ENCODE peak calls at places on chromosomes 2 and 18, in four cellular contexts. M is Calu3, W is psoas muscle, X is HFFc6. U is an unnamed sample.

GRCh38 chr2:184945306-184945705 is 347.0 kb downstream of the ZNF804A start:
- DNase-seq in M (no peak), W (no peak), X (no peak), U (no peak)

GRCh38 chr2:221097568-221097915 is 474.6 kb downstream of the EPHA4 start:
- DNase-seq in M (no peak), W (no peak), X (peak; percentile 26), U (no peak)

GRCh38 chr2:24111407-24111861 is 11.7 kb downstream of the PFN4 start:
- DNase-seq in M (no peak), W (no peak), X (peak; percentile 14), U (no peak)

GRCh38 chr2:153770359-153770991 is 101.2 kb upstream of the GALNT13 start:
- DNase-seq in M (peak; percentile 7), W (no peak), X (no peak), U (no peak)

GRCh38 chr2:64478502-64479230 is 24.7 kb downstream of the LGALSL start:
- DNase-seq in M (no peak), W (no peak), X (no peak), U (no peak)

GRCh38 chr2:124908411-124908810 is 883.3 kb downstream of the CNTNAP5 start:
- DNase-seq in M (no peak), W (no peak), X (no peak), U (no peak)

GRCh38 chr2:6846540-6846939 is 19.2 kb downstream of the CMPK2 start:
- DNase-seq in M (no peak), W (no peak), X (no peak), U (no peak)

GRCh38 chr2:105237045-105237765 is 4.3 kb upstream of the GPR45 start:
- DNase-seq in M (no peak), W (no peak), X (no peak), U (no peak)

GRCh38 chr2:202023198-202023903 is 10.3 kb upstream of the FZD7 start:
- DNase-seq in M (no peak), W (no peak), X (no peak), U (no peak)

GRCh38 chr2:5692561-5693287 is 540 bp downstream of the SOX11 start:
- DNase-seq in M (no peak), W (no peak), X (no peak), U (peak; percentile 58)

GRCh38 chr2:188085421-188085820 is 206.3 kb upstream of the GULP1 start:
- DNase-seq in M (no peak), W (no peak), X (no peak), U (no peak)

GRCh38 chr2:43133336-43133707 is 93.1 kb downstream of the ZFP36L2 start:
- DNase-seq in M (no peak), W (no peak), X (no peak), U (no peak)

GRCh38 chr2:98471402-98472131 is 26.9 kb downstream of the INPP4A start:
- DNase-seq in M (no peak), W (no peak), X (no peak), U (no peak)

GRCh38 chr2:190277234-190278112 is 42.2 kb downstream of the HIBCH start:
- DNase-seq in M (no peak), W (no peak), X (peak; percentile 45), U (peak; percentile 11)

GRCh38 chr2:166384774-166385173 is 9.0 kb upstream of the SCN9A start:
- DNase-seq in M (peak; percentile 32), W (no peak), X (peak; percentile 45), U (no peak)

GRCh38 chr2:239148495-239149200 is 252.2 kb downstream of the HDAC4 start:
- DNase-seq in M (no peak), W (peak; percentile 7), X (no peak), U (no peak)

GRCh38 chr2:44778221-44778654 is 163.3 kb upstream of the SIX3 start:
- DNase-seq in M (no peak), W (no peak), X (no peak), U (peak; percentile 7)

GRCh38 chr18:374735-375168 is 106.9 kb upstream of the THOC1 start:
- DNase-seq in M (no peak), W (no peak), X (no peak), U (no peak)

GRCh38 chr2:239570216-239570925 is 169.6 kb upstream of the HDAC4 start:
- DNase-seq in M (no peak), W (no peak), X (no peak), U (no peak)

GRCh38 chr2:163658556-163658955 is 77.3 kb downstream of the FIGN start:
- DNase-seq in M (no peak), W (no peak), X (no peak), U (no peak)

GRCh38 chr2:122112633-122113032 is 357.2 kb downstream of the TSN start:
- DNase-seq in M (no peak), W (no peak), X (no peak), U (no peak)

GRCh38 chr2:73218298-73218697 is 4.3 kb downstream of the SMYD5 start:
- DNase-seq in M (no peak), W (peak; percentile 42), X (peak; percentile 56), U (no peak)

GRCh38 chr18:45231606-45232005 is 383.7 kb upstream of the SLC14A2 start:
- DNase-seq in M (no peak), W (no peak), X (no peak), U (no peak)

GRCh38 chr18:67463829-67464228 is 52.7 kb downstream of the DSEL start:
- DNase-seq in M (no peak), W (no peak), X (no peak), U (no peak)

GRCh38 chr2:161152302-161152701 is 7.9 kb upstream of the TANK start:
- DNase-seq in M (no peak), W (no peak), X (no peak), U (no peak)

GRCh38 chr18:22229456-22230124 is 60.2 kb downstream of the GATA6 start:
- DNase-seq in M (no peak), W (no peak), X (no peak), U (no peak)

GRCh38 chr2:195505701-195506100 is 151.3 kb upstream of the SLC39A10 start:
- DNase-seq in M (no peak), W (no peak), X (no peak), U (no peak)

GRCh38 chr2:238126775-238127164 is 11.7 kb upstream of the KLHL30 start:
- DNase-seq in M (no peak), W (no peak), X (no peak), U (no peak)

GRCh38 chr2:179471012-179471411 is 206.4 kb upstream of the SESTD1 start:
- DNase-seq in M (no peak), W (no peak), X (no peak), U (no peak)

GRCh38 chr18:75111673-75112485 is 97.1 kb downstream of the PTGR3 start:
- DNase-seq in M (no peak), W (no peak), X (no peak), U (no peak)

GRCh38 chr2:130183500-130184373 is 1.7 kb downstream of the MZT2B start:
- DNase-seq in M (no peak), W (peak; percentile 32), X (peak; percentile 19), U (no peak)

GRCh38 chr2:100198461-100199230 is 56.3 kb upstream of the AFF3 start:
- DNase-seq in M (no peak), W (no peak), X (no peak), U (no peak)

GRCh38 chr18:32310119-32310518 is 120.3 kb downstream of the MEP1B start:
- DNase-seq in M (no peak), W (no peak), X (no peak), U (no peak)

GRCh38 chr2:133568172-133568571 is at the start of gene NCKAP5:
- DNase-seq in M (no peak), W (no peak), X (peak; percentile 22), U (no peak)

DNA sequence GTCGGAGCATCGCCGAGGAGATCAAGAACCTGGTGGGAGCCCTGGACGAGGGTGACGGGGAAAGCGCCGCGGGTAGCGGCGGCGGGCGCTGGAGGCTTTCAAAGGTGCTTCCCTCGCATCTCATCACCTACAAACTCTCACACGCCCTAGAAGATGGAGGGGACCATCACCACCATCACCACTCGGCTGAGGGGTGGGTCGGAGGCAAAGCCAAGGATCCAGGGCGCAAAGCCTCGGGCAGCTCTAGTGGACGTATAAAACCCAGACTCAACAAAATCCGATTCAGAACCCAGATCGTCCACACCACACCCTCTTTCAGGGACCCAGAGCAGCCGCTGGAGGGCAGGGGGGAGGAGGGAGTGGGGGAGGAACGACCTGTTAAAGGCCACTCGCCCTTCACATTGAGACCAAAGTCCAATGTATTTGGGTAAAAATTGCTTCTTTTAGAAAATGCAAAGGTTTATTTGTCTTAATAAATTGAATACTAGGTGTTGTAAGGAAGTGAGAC is 1.5 kb downstream of the SOWAHC start:
- DNase-seq in M (peak; percentile 41), W (no peak), X (no peak), U (peak; percentile 7)
- TF ChIP-seq CTCF in M (peak; percentile 26), W (no peak), X (no peak), U (no peak)

GRCh38 chr18:49648811-49649210 is 87.0 kb downstream of the LIPG start:
- DNase-seq in M (no peak), W (no peak), X (no peak), U (no peak)
- TF ChIP-seq CTCF in M (no peak), W (no peak), X (peak; percentile 45), U (peak; percentile 9)

DNA sequence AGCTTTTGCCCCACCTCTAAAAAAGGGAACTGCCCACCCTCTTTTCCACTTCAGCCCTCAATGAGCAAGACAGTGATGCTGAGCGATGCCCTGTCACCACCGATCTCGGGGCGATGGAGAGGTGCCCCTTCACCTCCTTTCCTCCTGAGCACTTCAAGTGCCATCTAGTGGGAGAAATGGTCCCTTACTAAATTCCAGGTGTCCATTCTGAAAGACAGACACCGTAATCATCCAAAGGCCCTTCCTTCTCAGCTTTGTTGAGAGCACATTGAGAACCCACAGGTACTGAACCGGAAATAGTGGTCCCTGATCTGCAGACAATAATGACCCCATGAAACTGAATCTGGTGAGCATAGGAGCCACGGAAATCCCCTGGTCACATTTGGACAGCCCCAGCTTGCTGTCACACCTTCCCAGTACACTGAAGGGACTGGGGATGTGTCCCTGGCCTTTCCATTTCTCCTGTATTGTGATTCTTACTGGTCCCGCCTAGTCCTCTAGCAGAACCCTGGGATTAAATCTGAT is 38.5 kb downstream of the KCTD18 start:
- DNase-seq in M (peak; percentile 18), W (no peak), X (no peak), U (no peak)
- TF ChIP-seq CTCF in M (peak; percentile 65), W (peak; percentile 54), X (peak; percentile 75), U (peak; percentile 35)

GRCh38 chr2:172806426-172807008 is 70.9 kb downstream of the RAPGEF4 start:
- DNase-seq in M (no peak), W (no peak), X (peak; percentile 45), U (no peak)
- TF ChIP-seq CTCF in M (peak; percentile 75), W (peak; percentile 81), X (peak; percentile 96), U (peak; percentile 89)

GRCh38 chr18:11518788-11519685 is 90.4 kb upstream of the SLC35G4 start:
- DNase-seq in M (peak; percentile 74), W (no peak), X (peak; percentile 30), U (peak; percentile 72)

GRCh38 chr18:11522992-11523391 is 86.4 kb upstream of the SLC35G4 start:
- DNase-seq in M (no peak), W (no peak), X (no peak), U (no peak)

GRCh38 chr18:11520536-11520935 is 88.9 kb upstream of the SLC35G4 start:
- DNase-seq in M (no peak), W (no peak), X (no peak), U (no peak)

GRCh38 chr18:11523809-11524208 is 85.6 kb upstream of the SLC35G4 start:
- DNase-seq in M (no peak), W (no peak), X (no peak), U (no peak)

GRCh38 chr18:11521853-11522252 is 87.5 kb upstream of the SLC35G4 start:
- DNase-seq in M (no peak), W (no peak), X (no peak), U (no peak)
- TF ChIP-seq CTCF in M (no peak), W (no peak), X (no peak), U (no peak)

U was measured in endothelial cell.